ENCODE peak calls at places on chromosomes 13 and 19, in eight cellular contexts. One of them, this sample, is unnamed.

GRCh38 chr13:32537580-32538233 is 888 bp downstream of the N4BP2L2 start:
- DNase-seq in astrocyte of the spinal cord: peak
- DNase-seq in adrenal gland: peak
- DNase-seq in right lobe of liver: peak
- DNase-seq in Caco-2: peak
- DNase-seq in foreskin fibroblast: peak
- DNase-seq in Panc1: no peak
- DNase-seq in neural progenitor cell: no peak
- DNase-seq in this sample: no peak

GRCh38 chr19:1650627-1651009 is 1.8 kb downstream of the TCF3 start:
- DNase-seq in neural progenitor cell: peak
- DNase-seq in astrocyte of the spinal cord: peak
- DNase-seq in Caco-2: no peak
- DNase-seq in foreskin fibroblast: peak
- DNase-seq in Panc1: no peak
- DNase-seq in adrenal gland: no peak
- DNase-seq in right lobe of liver: no peak
- DNase-seq in this sample: no peak

GRCh38 chr19:9586764-9587163 is 2.5 kb upstream of the ZNF121 start:
- DNase-seq in Caco-2: peak
- DNase-seq in foreskin fibroblast: peak
- DNase-seq in neural progenitor cell: peak
- DNase-seq in Panc1: peak
- DNase-seq in adrenal gland: peak
- DNase-seq in right lobe of liver: no peak
- DNase-seq in astrocyte of the spinal cord: peak
- DNase-seq in this sample: peak

GRCh38 chr19:4379383-4380253 is 20.7 kb downstream of the SH3GL1 start:
- DNase-seq in Panc1: no peak
- DNase-seq in foreskin fibroblast: no peak
- DNase-seq in Caco-2: no peak
- DNase-seq in right lobe of liver: peak
- DNase-seq in neural progenitor cell: no peak
- DNase-seq in astrocyte of the spinal cord: peak
- DNase-seq in adrenal gland: peak
- DNase-seq in this sample: peak

GRCh38 chr13:48908381-48909087 is 67.2 kb upstream of the FNDC3A start:
- DNase-seq in right lobe of liver: no peak
- DNase-seq in Panc1: no peak
- DNase-seq in astrocyte of the spinal cord: peak
- DNase-seq in adrenal gland: peak
- DNase-seq in foreskin fibroblast: peak
- DNase-seq in neural progenitor cell: no peak
- DNase-seq in Caco-2: no peak
- DNase-seq in this sample: no peak

GRCh38 chr19:32122258-32122657 is 223.2 kb upstream of the ZNF507 start:
- DNase-seq in foreskin fibroblast: no peak
- DNase-seq in right lobe of liver: no peak
- DNase-seq in Panc1: no peak
- DNase-seq in neural progenitor cell: no peak
- DNase-seq in Caco-2: no peak
- DNase-seq in adrenal gland: no peak
- DNase-seq in astrocyte of the spinal cord: no peak
- DNase-seq in this sample: no peak

GRCh38 chr13:23629566-23630272 is 59.5 kb downstream of the TNFRSF19 start:
- DNase-seq in astrocyte of the spinal cord: no peak
- DNase-seq in foreskin fibroblast: no peak
- DNase-seq in neural progenitor cell: no peak
- DNase-seq in adrenal gland: no peak
- DNase-seq in Panc1: no peak
- DNase-seq in Caco-2: peak
- DNase-seq in right lobe of liver: no peak
- DNase-seq in this sample: no peak

GRCh38 chr19:43763473-43763939 is 8.7 kb upstream of the SMG9 start:
- DNase-seq in Panc1: no peak
- DNase-seq in right lobe of liver: peak
- DNase-seq in adrenal gland: peak
- DNase-seq in neural progenitor cell: no peak
- DNase-seq in foreskin fibroblast: peak
- DNase-seq in Caco-2: no peak
- DNase-seq in astrocyte of the spinal cord: no peak
- DNase-seq in this sample: no peak

GRCh38 chr13:105464249-105464648 is 1071.2 kb downstream of the EFNB2 start:
- DNase-seq in Caco-2: no peak
- DNase-seq in Panc1: no peak
- DNase-seq in neural progenitor cell: no peak
- DNase-seq in right lobe of liver: no peak
- DNase-seq in adrenal gland: no peak
- DNase-seq in astrocyte of the spinal cord: peak
- DNase-seq in foreskin fibroblast: peak
- DNase-seq in this sample: no peak

GRCh38 chr19:55377356-55378131 is 918 bp downstream of the TMEM190 start:
- DNase-seq in right lobe of liver: no peak
- DNase-seq in neural progenitor cell: peak
- DNase-seq in foreskin fibroblast: peak
- DNase-seq in adrenal gland: no peak
- DNase-seq in Panc1: no peak
- DNase-seq in Caco-2: no peak
- DNase-seq in astrocyte of the spinal cord: no peak
- DNase-seq in this sample: no peak

GRCh38 chr13:74210693-74211393 is 76.6 kb upstream of the KLF12 start:
- DNase-seq in foreskin fibroblast: peak
- DNase-seq in right lobe of liver: no peak
- DNase-seq in adrenal gland: peak
- DNase-seq in Panc1: no peak
- DNase-seq in neural progenitor cell: no peak
- DNase-seq in Caco-2: no peak
- DNase-seq in astrocyte of the spinal cord: peak
- DNase-seq in this sample: peak

GRCh38 chr13:50914301-50914700 is 4.7 kb downstream of the RNASEH2B start:
- DNase-seq in astrocyte of the spinal cord: peak
- DNase-seq in Panc1: no peak
- DNase-seq in neural progenitor cell: no peak
- DNase-seq in Caco-2: no peak
- DNase-seq in foreskin fibroblast: peak
- DNase-seq in right lobe of liver: no peak
- DNase-seq in adrenal gland: no peak
- DNase-seq in this sample: no peak

GRCh38 chr19:56594446-56594782 is 688 bp upstream of the ZNF71 start:
- DNase-seq in neural progenitor cell: no peak
- DNase-seq in astrocyte of the spinal cord: no peak
- DNase-seq in right lobe of liver: no peak
- DNase-seq in adrenal gland: no peak
- DNase-seq in Caco-2: no peak
- DNase-seq in Panc1: no peak
- DNase-seq in foreskin fibroblast: no peak
- DNase-seq in this sample: no peak

GRCh38 chr13:111323950-111324651 is 3.7 kb downstream of the TEX29 start:
- DNase-seq in right lobe of liver: no peak
- DNase-seq in Caco-2: no peak
- DNase-seq in foreskin fibroblast: no peak
- DNase-seq in neural progenitor cell: no peak
- DNase-seq in Panc1: no peak
- DNase-seq in astrocyte of the spinal cord: no peak
- DNase-seq in adrenal gland: no peak
- DNase-seq in this sample: no peak

GRCh38 chr19:41887711-41888382 is 4.9 kb downstream of the ARHGEF1 start:
- DNase-seq in Caco-2: peak
- DNase-seq in right lobe of liver: peak
- DNase-seq in adrenal gland: no peak
- DNase-seq in Panc1: no peak
- DNase-seq in foreskin fibroblast: peak
- DNase-seq in neural progenitor cell: no peak
- DNase-seq in astrocyte of the spinal cord: peak
- DNase-seq in this sample: no peak

GRCh38 chr19:39379865-39380399 is 11.0 kb downstream of the PAF1 start:
- DNase-seq in neural progenitor cell: no peak
- DNase-seq in foreskin fibroblast: no peak
- DNase-seq in Caco-2: no peak
- DNase-seq in right lobe of liver: no peak
- DNase-seq in astrocyte of the spinal cord: no peak
- DNase-seq in Panc1: no peak
- DNase-seq in adrenal gland: no peak
- DNase-seq in this sample: no peak

GRCh38 chr19:55173717-55174409 is 6.2 kb downstream of the SYT5 start:
- DNase-seq in foreskin fibroblast: peak
- DNase-seq in right lobe of liver: no peak
- DNase-seq in adrenal gland: peak
- DNase-seq in astrocyte of the spinal cord: peak
- DNase-seq in Caco-2: peak
- DNase-seq in Panc1: peak
- DNase-seq in neural progenitor cell: peak
- DNase-seq in this sample: no peak

GRCh38 chr19:56980864-56981263 is 138.9 kb upstream of the USP29 start:
- DNase-seq in Panc1: no peak
- DNase-seq in neural progenitor cell: no peak
- DNase-seq in Caco-2: no peak
- DNase-seq in right lobe of liver: no peak
- DNase-seq in foreskin fibroblast: no peak
- DNase-seq in astrocyte of the spinal cord: no peak
- DNase-seq in adrenal gland: peak
- DNase-seq in this sample: no peak

GRCh38 chr19:7293795-7294570 is at the start of gene INSR:
- DNase-seq in foreskin fibroblast: peak
- DNase-seq in Panc1: no peak
- DNase-seq in adrenal gland: peak
- DNase-seq in Caco-2: peak
- DNase-seq in astrocyte of the spinal cord: peak
- DNase-seq in right lobe of liver: peak
- DNase-seq in neural progenitor cell: peak
- DNase-seq in this sample: no peak

GRCh38 chr13:39107484-39108040 is 69.3 kb downstream of the NHLRC3 start:
- DNase-seq in Panc1: no peak
- DNase-seq in Caco-2: no peak
- DNase-seq in right lobe of liver: no peak
- DNase-seq in astrocyte of the spinal cord: no peak
- DNase-seq in foreskin fibroblast: no peak
- DNase-seq in adrenal gland: no peak
- DNase-seq in neural progenitor cell: no peak
- DNase-seq in this sample: no peak

GRCh38 chr19:49613374-49613773 is 22.4 kb downstream of the PRR12 start:
- DNase-seq in Panc1: no peak
- DNase-seq in Caco-2: no peak
- DNase-seq in right lobe of liver: no peak
- DNase-seq in foreskin fibroblast: peak
- DNase-seq in astrocyte of the spinal cord: no peak
- DNase-seq in neural progenitor cell: no peak
- DNase-seq in adrenal gland: peak
- DNase-seq in this sample: no peak
- H3K4me3 ChIP-seq in Panc1: no peak
- H3K4me3 ChIP-seq in Caco-2: no peak
- H3K4me3 ChIP-seq in right lobe of liver: no peak
- H3K4me3 ChIP-seq in foreskin fibroblast: no peak
- H3K4me3 ChIP-seq in astrocyte of the spinal cord: no peak
- H3K4me3 ChIP-seq in neural progenitor cell: no peak
- H3K4me3 ChIP-seq in adrenal gland: no peak
- H3K4me3 ChIP-seq in this sample: no peak

DNA sequence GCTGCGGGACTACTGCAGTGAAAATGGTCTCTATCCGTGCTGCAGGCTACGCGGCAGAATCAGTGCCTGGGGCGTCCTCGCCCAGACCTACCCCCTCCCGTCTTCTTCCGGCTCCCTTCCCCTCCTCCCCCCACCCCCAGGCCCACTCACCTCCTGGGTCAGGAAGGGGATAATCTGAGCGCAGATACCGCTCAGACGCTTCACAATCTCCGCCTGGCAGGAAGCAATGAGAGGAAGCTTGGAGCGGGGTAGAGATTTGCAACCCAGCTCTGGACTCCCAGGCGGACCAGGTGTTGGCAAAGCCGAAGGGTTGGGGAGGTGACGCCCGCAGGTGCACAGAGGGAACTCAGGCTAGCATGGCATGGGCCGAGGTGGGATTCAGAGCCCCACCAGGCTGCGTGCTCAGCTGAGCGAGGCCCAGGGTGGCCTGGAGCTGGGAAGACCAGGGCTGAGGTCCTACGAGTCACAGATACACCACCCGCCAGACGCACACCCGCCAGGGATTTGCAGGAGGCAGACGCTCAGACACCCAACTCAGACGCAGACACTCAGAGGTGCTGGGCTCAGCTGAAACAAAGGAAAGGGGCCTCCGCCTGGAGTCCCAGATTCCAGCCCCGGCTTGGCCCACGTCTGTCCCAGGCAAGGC is 4.1 kb downstream of the TLE2 start:
- DNase-seq in right lobe of liver: no peak
- DNase-seq in neural progenitor cell: peak
- DNase-seq in Panc1: no peak
- DNase-seq in adrenal gland: no peak
- DNase-seq in foreskin fibroblast: no peak
- DNase-seq in Caco-2: no peak
- DNase-seq in astrocyte of the spinal cord: no peak
- DNase-seq in this sample: no peak
- TF ChIP-seq CTCF in right lobe of liver: no peak
- TF ChIP-seq CTCF in neural progenitor cell: no peak
- TF ChIP-seq CTCF in Panc1: no peak
- TF ChIP-seq CTCF in adrenal gland: no peak
- TF ChIP-seq CTCF in foreskin fibroblast: no peak
- TF ChIP-seq CTCF in Caco-2: no peak
- TF ChIP-seq CTCF in astrocyte of the spinal cord: no peak
- TF ChIP-seq CTCF in this sample: no peak

GRCh38 chr13:41004875-41005693 is 14.0 kb downstream of the ELF1 start:
- DNase-seq in adrenal gland: no peak
- DNase-seq in Panc1: no peak
- DNase-seq in foreskin fibroblast: no peak
- DNase-seq in neural progenitor cell: no peak
- DNase-seq in astrocyte of the spinal cord: no peak
- DNase-seq in right lobe of liver: no peak
- DNase-seq in Caco-2: no peak
- DNase-seq in this sample: no peak
- H3K4me3 ChIP-seq in adrenal gland: no peak
- H3K4me3 ChIP-seq in Panc1: no peak
- H3K4me3 ChIP-seq in foreskin fibroblast: no peak
- H3K4me3 ChIP-seq in neural progenitor cell: no peak
- H3K4me3 ChIP-seq in astrocyte of the spinal cord: no peak
- H3K4me3 ChIP-seq in right lobe of liver: no peak
- H3K4me3 ChIP-seq in Caco-2: no peak
- H3K4me3 ChIP-seq in this sample: no peak

GRCh38 chr13:113125506-113126264 is 3.1 kb downstream of the F10 start:
- DNase-seq in Panc1: no peak
- DNase-seq in astrocyte of the spinal cord: no peak
- DNase-seq in right lobe of liver: no peak
- DNase-seq in Caco-2: no peak
- DNase-seq in neural progenitor cell: no peak
- DNase-seq in foreskin fibroblast: no peak
- DNase-seq in adrenal gland: no peak
- DNase-seq in this sample: no peak

GRCh38 chr13:113129480-113129879 is 6.9 kb downstream of the F10 start:
- DNase-seq in Caco-2: no peak
- DNase-seq in foreskin fibroblast: no peak
- DNase-seq in neural progenitor cell: no peak
- DNase-seq in right lobe of liver: no peak
- DNase-seq in adrenal gland: no peak
- DNase-seq in Panc1: no peak
- DNase-seq in astrocyte of the spinal cord: no peak
- DNase-seq in this sample: no peak

GRCh38 chr13:113135281-113135760 is 12.7 kb downstream of the F10 start:
- DNase-seq in Panc1: no peak
- DNase-seq in astrocyte of the spinal cord: no peak
- DNase-seq in foreskin fibroblast: no peak
- DNase-seq in adrenal gland: no peak
- DNase-seq in neural progenitor cell: no peak
- DNase-seq in right lobe of liver: no peak
- DNase-seq in Caco-2: no peak
- DNase-seq in this sample: no peak

GRCh38 chr13:113126265-113127150 is 3.9 kb downstream of the F10 start:
- DNase-seq in astrocyte of the spinal cord: no peak
- DNase-seq in neural progenitor cell: no peak
- DNase-seq in foreskin fibroblast: no peak
- DNase-seq in Panc1: no peak
- DNase-seq in adrenal gland: peak
- DNase-seq in Caco-2: no peak
- DNase-seq in right lobe of liver: no peak
- DNase-seq in this sample: no peak

GRCh38 chr13:113129921-113130750 is 7.5 kb downstream of the F10 start:
- DNase-seq in astrocyte of the spinal cord: no peak
- DNase-seq in foreskin fibroblast: no peak
- DNase-seq in right lobe of liver: no peak
- DNase-seq in Caco-2: no peak
- DNase-seq in adrenal gland: peak
- DNase-seq in neural progenitor cell: no peak
- DNase-seq in Panc1: no peak
- DNase-seq in this sample: no peak
- TF ChIP-seq CTCF in astrocyte of the spinal cord: no peak
- TF ChIP-seq CTCF in foreskin fibroblast: no peak
- TF ChIP-seq CTCF in right lobe of liver: no peak
- TF ChIP-seq CTCF in Caco-2: no peak
- TF ChIP-seq CTCF in adrenal gland: no peak
- TF ChIP-seq CTCF in neural progenitor cell: no peak
- TF ChIP-seq CTCF in Panc1: no peak
- TF ChIP-seq CTCF in this sample: no peak